ENCODE peak calls at places on chromosomes 5 and 9, in ten cellular contexts. One of them, this sample, is unnamed. For H3K9me3, the result is how much of the 10 kb centered on the place peaks cover.

GRCh38 chr9:115235221-115235620 is 117.3 kb upstream of the TNC start:
- DNase-seq in HepG2: no peak
- DNase-seq in OCI-LY7: no peak
- DNase-seq in GM23248: no peak
- DNase-seq in GM12878: no peak
- DNase-seq in CD4-positive, CD25-positive, alpha-beta regulatory T cell: no peak
- DNase-seq in heart right ventricle: no peak
- DNase-seq in spleen: no peak
- DNase-seq in Caco-2: no peak
- DNase-seq in right lobe of liver: no peak
- DNase-seq in this sample: no peak

GRCh38 chr5:158884827-158885512 is 214.7 kb downstream of the EBF1 start:
- DNase-seq in Caco-2: no peak
- DNase-seq in right lobe of liver: no peak
- DNase-seq in OCI-LY7: peak
- DNase-seq in HepG2: no peak
- DNase-seq in spleen: no peak
- DNase-seq in GM23248: no peak
- DNase-seq in GM12878: no peak
- DNase-seq in heart right ventricle: no peak
- DNase-seq in CD4-positive, CD25-positive, alpha-beta regulatory T cell: no peak
- DNase-seq in this sample: no peak

GRCh38 chr5:81768960-81769452 is 18.1 kb upstream of the SSBP2 start:
- DNase-seq in right lobe of liver: no peak
- DNase-seq in HepG2: peak
- DNase-seq in GM12878: no peak
- DNase-seq in OCI-LY7: no peak
- DNase-seq in heart right ventricle: no peak
- DNase-seq in CD4-positive, CD25-positive, alpha-beta regulatory T cell: no peak
- DNase-seq in GM23248: peak
- DNase-seq in Caco-2: peak
- DNase-seq in spleen: no peak
- DNase-seq in this sample: peak

GRCh38 chr9:69985971-69986370 is 57.7 kb upstream of the MAMDC2 start:
- DNase-seq in spleen: no peak
- DNase-seq in CD4-positive, CD25-positive, alpha-beta regulatory T cell: no peak
- DNase-seq in HepG2: no peak
- DNase-seq in OCI-LY7: no peak
- DNase-seq in heart right ventricle: no peak
- DNase-seq in right lobe of liver: no peak
- DNase-seq in GM23248: no peak
- DNase-seq in GM12878: no peak
- DNase-seq in Caco-2: no peak
- DNase-seq in this sample: no peak

GRCh38 chr9:35756275-35756742 is 2.2 kb upstream of the MSMP start:
- DNase-seq in GM23248: no peak
- DNase-seq in Caco-2: peak
- DNase-seq in OCI-LY7: no peak
- DNase-seq in heart right ventricle: peak
- DNase-seq in CD4-positive, CD25-positive, alpha-beta regulatory T cell: no peak
- DNase-seq in spleen: peak
- DNase-seq in right lobe of liver: peak
- DNase-seq in GM12878: no peak
- DNase-seq in HepG2: no peak
- DNase-seq in this sample: peak

GRCh38 chr9:123955637-123956036 is 25.7 kb upstream of the DENND1A start:
- DNase-seq in spleen: no peak
- DNase-seq in GM23248: no peak
- DNase-seq in GM12878: no peak
- DNase-seq in OCI-LY7: no peak
- DNase-seq in right lobe of liver: no peak
- DNase-seq in Caco-2: no peak
- DNase-seq in CD4-positive, CD25-positive, alpha-beta regulatory T cell: no peak
- DNase-seq in HepG2: no peak
- DNase-seq in heart right ventricle: no peak
- DNase-seq in this sample: no peak

GRCh38 chr9:11962327-11962726 is 730.9 kb upstream of the TYRP1 start:
- DNase-seq in GM23248: peak
- DNase-seq in spleen: no peak
- DNase-seq in Caco-2: no peak
- DNase-seq in right lobe of liver: no peak
- DNase-seq in CD4-positive, CD25-positive, alpha-beta regulatory T cell: no peak
- DNase-seq in HepG2: no peak
- DNase-seq in heart right ventricle: no peak
- DNase-seq in OCI-LY7: no peak
- DNase-seq in GM12878: no peak
- DNase-seq in this sample: peak

GRCh38 chr5:120137582-120137981 is 326.5 kb upstream of the PRR16 start:
- DNase-seq in spleen: no peak
- DNase-seq in GM23248: no peak
- DNase-seq in Caco-2: no peak
- DNase-seq in OCI-LY7: no peak
- DNase-seq in GM12878: no peak
- DNase-seq in CD4-positive, CD25-positive, alpha-beta regulatory T cell: no peak
- DNase-seq in right lobe of liver: no peak
- DNase-seq in HepG2: no peak
- DNase-seq in heart right ventricle: no peak
- DNase-seq in this sample: no peak

DNA sequence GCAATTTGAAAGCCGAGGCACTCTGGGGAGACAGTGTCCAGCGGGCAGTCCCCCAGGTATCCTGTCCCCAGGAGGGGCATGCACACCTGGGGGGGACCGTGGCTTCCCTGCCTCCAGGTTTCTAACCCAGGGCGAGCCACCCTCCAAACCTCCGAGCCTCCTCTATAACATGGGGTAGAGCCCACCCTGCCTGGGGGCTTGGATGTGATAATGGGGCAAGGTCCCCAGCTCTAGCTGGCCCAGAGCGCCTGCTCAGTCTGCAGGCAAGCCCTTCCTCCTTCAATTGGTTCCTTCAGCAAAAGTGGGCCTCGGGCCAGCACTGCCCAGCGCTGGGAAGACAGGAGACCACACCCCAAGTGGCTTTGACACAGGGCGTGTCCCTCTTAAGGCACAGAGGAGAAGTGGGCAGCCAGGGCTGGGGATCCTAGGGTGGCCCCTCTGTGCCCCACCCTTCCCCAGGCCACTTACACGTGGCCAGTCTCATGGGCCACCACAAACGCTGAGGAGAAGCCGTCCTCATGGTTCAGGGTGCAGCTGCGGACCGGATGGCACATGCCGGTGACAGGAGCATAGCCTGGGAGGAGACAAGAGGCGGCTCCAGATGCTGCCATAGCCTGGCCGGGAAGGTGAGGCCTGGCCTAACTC is 94.3 kb downstream of the ZNF354C start:
- DNase-seq in GM12878: no peak
- DNase-seq in GM23248: no peak
- DNase-seq in spleen: peak
- DNase-seq in Caco-2: no peak
- DNase-seq in right lobe of liver: peak
- DNase-seq in CD4-positive, CD25-positive, alpha-beta regulatory T cell: no peak
- DNase-seq in heart right ventricle: no peak
- DNase-seq in OCI-LY7: no peak
- DNase-seq in HepG2: no peak
- DNase-seq in this sample: no peak
- H3K9me3 ChIP-seq in GM12878: under half
- H3K9me3 ChIP-seq in GM23248: under half
- H3K9me3 ChIP-seq in spleen: under half
- H3K9me3 ChIP-seq in Caco-2: under half
- H3K9me3 ChIP-seq in right lobe of liver: under half
- H3K9me3 ChIP-seq in CD4-positive, CD25-positive, alpha-beta regulatory T cell: under half
- H3K9me3 ChIP-seq in heart right ventricle: under half
- H3K9me3 ChIP-seq in OCI-LY7: under half
- H3K9me3 ChIP-seq in HepG2: under half
- H3K9me3 ChIP-seq in this sample: under half

GRCh38 chr9:129336601-129337286 is 158.7 kb upstream of the IER5L start:
- DNase-seq in GM12878: no peak
- DNase-seq in Caco-2: no peak
- DNase-seq in GM23248: peak
- DNase-seq in spleen: peak
- DNase-seq in OCI-LY7: peak
- DNase-seq in right lobe of liver: no peak
- DNase-seq in heart right ventricle: no peak
- DNase-seq in CD4-positive, CD25-positive, alpha-beta regulatory T cell: peak
- DNase-seq in HepG2: no peak
- DNase-seq in this sample: peak

GRCh38 chr9:129335456-129336129 is 157.5 kb upstream of the IER5L start:
- DNase-seq in CD4-positive, CD25-positive, alpha-beta regulatory T cell: no peak
- DNase-seq in HepG2: no peak
- DNase-seq in GM12878: no peak
- DNase-seq in heart right ventricle: no peak
- DNase-seq in OCI-LY7: no peak
- DNase-seq in GM23248: no peak
- DNase-seq in spleen: no peak
- DNase-seq in right lobe of liver: no peak
- DNase-seq in Caco-2: no peak
- DNase-seq in this sample: no peak

GRCh38 chr9:129334744-129335080 is 156.7 kb upstream of the IER5L start:
- DNase-seq in CD4-positive, CD25-positive, alpha-beta regulatory T cell: no peak
- DNase-seq in GM12878: no peak
- DNase-seq in GM23248: no peak
- DNase-seq in right lobe of liver: no peak
- DNase-seq in HepG2: no peak
- DNase-seq in OCI-LY7: no peak
- DNase-seq in spleen: no peak
- DNase-seq in Caco-2: no peak
- DNase-seq in heart right ventricle: no peak
- DNase-seq in this sample: no peak

GRCh38 chr9:129337287-129338140 is 159.5 kb upstream of the IER5L start:
- DNase-seq in HepG2: no peak
- DNase-seq in heart right ventricle: no peak
- DNase-seq in Caco-2: no peak
- DNase-seq in right lobe of liver: no peak
- DNase-seq in OCI-LY7: no peak
- DNase-seq in spleen: no peak
- DNase-seq in CD4-positive, CD25-positive, alpha-beta regulatory T cell: no peak
- DNase-seq in GM23248: no peak
- DNase-seq in GM12878: no peak
- DNase-seq in this sample: peak

DNA sequence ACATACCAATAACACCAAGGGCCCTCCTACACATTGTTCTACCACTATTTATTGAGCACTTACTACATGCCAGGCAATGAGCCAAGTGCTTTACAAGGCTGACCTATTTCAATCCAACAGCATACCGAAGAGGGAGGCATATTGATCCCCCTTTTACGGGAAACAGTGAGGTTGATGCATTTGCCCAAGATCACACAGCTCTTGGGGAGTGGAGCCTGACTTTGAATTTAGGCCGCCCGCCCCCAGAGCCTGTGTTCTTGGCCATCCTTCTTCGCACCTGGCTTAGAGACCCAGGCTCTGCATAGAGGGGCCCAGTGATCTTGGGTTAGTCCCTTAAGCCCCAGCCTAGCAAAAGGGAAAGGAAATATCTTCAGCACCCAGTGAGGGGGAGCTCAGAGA is 158.1 kb upstream of the IER5L start:
- DNase-seq in GM12878: no peak
- DNase-seq in HepG2: no peak
- DNase-seq in Caco-2: no peak
- DNase-seq in GM23248: peak
- DNase-seq in CD4-positive, CD25-positive, alpha-beta regulatory T cell: no peak
- DNase-seq in heart right ventricle: no peak
- DNase-seq in right lobe of liver: no peak
- DNase-seq in spleen: no peak
- DNase-seq in OCI-LY7: no peak
- DNase-seq in this sample: peak
- H3K4me3 ChIP-seq in GM12878: no peak
- H3K4me3 ChIP-seq in HepG2: no peak
- H3K4me3 ChIP-seq in Caco-2: no peak
- H3K4me3 ChIP-seq in GM23248: peak
- H3K4me3 ChIP-seq in CD4-positive, CD25-positive, alpha-beta regulatory T cell: no peak
- H3K4me3 ChIP-seq in heart right ventricle: peak
- H3K4me3 ChIP-seq in right lobe of liver: peak
- H3K4me3 ChIP-seq in spleen: peak
- H3K4me3 ChIP-seq in OCI-LY7: peak
- H3K4me3 ChIP-seq in this sample: no peak

DNA sequence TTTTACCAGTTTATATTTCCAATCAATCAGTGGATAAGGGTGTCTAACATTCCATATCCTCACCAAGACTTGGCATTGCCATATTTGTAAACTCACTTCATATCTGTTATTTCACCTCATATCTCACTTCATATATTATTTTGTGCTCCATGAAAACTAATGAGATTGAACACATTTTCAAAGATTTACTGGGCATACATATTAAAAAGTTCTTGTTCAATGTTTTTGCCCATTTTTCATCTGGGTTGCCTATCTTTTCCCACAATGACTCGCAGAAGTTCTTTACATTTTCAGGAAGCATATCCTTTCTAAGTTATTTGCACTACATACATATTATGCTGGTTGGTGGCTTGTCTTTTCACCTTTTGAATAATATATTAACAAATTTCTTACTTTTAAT is 15.3 kb downstream of the ZNF510 start:
- DNase-seq in spleen: no peak
- DNase-seq in CD4-positive, CD25-positive, alpha-beta regulatory T cell: no peak
- DNase-seq in heart right ventricle: no peak
- DNase-seq in Caco-2: no peak
- DNase-seq in OCI-LY7: no peak
- DNase-seq in GM23248: no peak
- DNase-seq in GM12878: no peak
- DNase-seq in HepG2: no peak
- DNase-seq in right lobe of liver: no peak
- DNase-seq in this sample: no peak
- H3K9me3 ChIP-seq in spleen: half or more
- H3K9me3 ChIP-seq in CD4-positive, CD25-positive, alpha-beta regulatory T cell: half or more
- H3K9me3 ChIP-seq in heart right ventricle: half or more
- H3K9me3 ChIP-seq in Caco-2: half or more
- H3K9me3 ChIP-seq in OCI-LY7: half or more
- H3K9me3 ChIP-seq in GM23248: under half
- H3K9me3 ChIP-seq in GM12878: half or more
- H3K9me3 ChIP-seq in HepG2: half or more
- H3K9me3 ChIP-seq in right lobe of liver: under half
- H3K9me3 ChIP-seq in this sample: under half

DNA sequence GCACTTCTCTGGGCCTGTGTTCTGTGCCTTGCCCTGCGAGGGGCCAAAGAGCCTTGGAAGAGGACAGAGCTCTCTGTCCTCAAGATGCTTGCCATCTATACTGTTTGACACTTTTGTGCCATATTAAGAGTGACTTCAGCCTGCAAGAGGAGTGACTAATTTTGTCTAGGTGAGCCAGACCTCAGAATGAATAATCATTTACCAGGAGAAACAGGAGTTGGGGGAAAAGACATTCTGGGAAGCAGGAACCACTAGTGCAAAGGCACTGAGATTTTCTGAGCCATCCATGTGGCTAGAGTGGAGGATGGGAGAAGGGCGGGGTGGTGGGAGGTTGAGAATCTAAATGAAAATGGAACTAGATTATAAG is 1.9 kb downstream of the GSN start:
- DNase-seq in GM12878: no peak
- DNase-seq in heart right ventricle: no peak
- DNase-seq in HepG2: no peak
- DNase-seq in GM23248: peak
- DNase-seq in spleen: no peak
- DNase-seq in CD4-positive, CD25-positive, alpha-beta regulatory T cell: no peak
- DNase-seq in Caco-2: no peak
- DNase-seq in OCI-LY7: no peak
- DNase-seq in right lobe of liver: no peak
- DNase-seq in this sample: no peak
- H3K4me3 ChIP-seq in GM12878: no peak
- H3K4me3 ChIP-seq in heart right ventricle: peak
- H3K4me3 ChIP-seq in HepG2: no peak
- H3K4me3 ChIP-seq in GM23248: peak
- H3K4me3 ChIP-seq in spleen: peak
- H3K4me3 ChIP-seq in CD4-positive, CD25-positive, alpha-beta regulatory T cell: no peak
- H3K4me3 ChIP-seq in Caco-2: peak
- H3K4me3 ChIP-seq in OCI-LY7: no peak
- H3K4me3 ChIP-seq in right lobe of liver: no peak
- H3K4me3 ChIP-seq in this sample: no peak

GRCh38 chr5:43903129-43903528 is 300.1 kb downstream of the NNT start:
- DNase-seq in HepG2: no peak
- DNase-seq in GM23248: no peak
- DNase-seq in OCI-LY7: no peak
- DNase-seq in CD4-positive, CD25-positive, alpha-beta regulatory T cell: no peak
- DNase-seq in right lobe of liver: no peak
- DNase-seq in heart right ventricle: no peak
- DNase-seq in spleen: no peak
- DNase-seq in GM12878: no peak
- DNase-seq in Caco-2: no peak
- DNase-seq in this sample: no peak
- H3K9me3 ChIP-seq in HepG2: under half
- H3K9me3 ChIP-seq in GM23248: under half
- H3K9me3 ChIP-seq in OCI-LY7: under half
- H3K9me3 ChIP-seq in CD4-positive, CD25-positive, alpha-beta regulatory T cell: under half
- H3K9me3 ChIP-seq in right lobe of liver: under half
- H3K9me3 ChIP-seq in heart right ventricle: under half
- H3K9me3 ChIP-seq in spleen: under half
- H3K9me3 ChIP-seq in GM12878: under half
- H3K9me3 ChIP-seq in Caco-2: under half
- H3K9me3 ChIP-seq in this sample: under half

This sample was measured in cardiac muscle cell.